ENCODE peak calls at places on chromosomes 5 and 9, in four cellular contexts. One of them, this sample, is unnamed.

GRCh38 chr9:99126312-99126711 is 21.4 kb downstream of the TGFBR1 start:
- DNase-seq in heart left ventricle: no peak
- DNase-seq in aorta: no peak
- DNase-seq in uterus: no peak
- DNase-seq in this sample: no peak

GRCh38 chr5:102670224-102670836 is 84.8 kb upstream of the PAM start:
- DNase-seq in heart left ventricle: peak; percentile 20
- DNase-seq in aorta: no peak
- DNase-seq in uterus: no peak
- DNase-seq in this sample: peak; percentile 60

GRCh38 chr9:20692554-20692953 is 8.5 kb downstream of the FOCAD start:
- DNase-seq in heart left ventricle: no peak
- DNase-seq in aorta: no peak
- DNase-seq in uterus: no peak
- DNase-seq in this sample: no peak

GRCh38 chr5:99775189-99775588 is 760.0 kb upstream of the FAM174A start:
- DNase-seq in heart left ventricle: no peak
- DNase-seq in aorta: no peak
- DNase-seq in uterus: no peak
- DNase-seq in this sample: no peak

GRCh38 chr5:52995095-52995494 is 5.9 kb downstream of the ITGA2 start:
- DNase-seq in heart left ventricle: no peak
- DNase-seq in aorta: no peak
- DNase-seq in uterus: no peak
- DNase-seq in this sample: no peak

GRCh38 chr5:34648522-34649158 is 7.5 kb upstream of the RAI14 start:
- DNase-seq in heart left ventricle: no peak
- DNase-seq in aorta: no peak
- DNase-seq in uterus: no peak
- DNase-seq in this sample: no peak

GRCh38 chr5:15014809-15015208 is 143.2 kb upstream of the ANKH start:
- DNase-seq in heart left ventricle: no peak
- DNase-seq in aorta: no peak
- DNase-seq in uterus: no peak
- DNase-seq in this sample: no peak

GRCh38 chr5:134560698-134561097 is 35.2 kb downstream of the JADE2 start:
- DNase-seq in heart left ventricle: no peak
- DNase-seq in aorta: no peak
- DNase-seq in uterus: no peak
- DNase-seq in this sample: no peak

GRCh38 chr5:151221574-151221973 is 2.3 kb downstream of the CCDC69 start:
- DNase-seq in heart left ventricle: no peak
- DNase-seq in aorta: no peak
- DNase-seq in uterus: no peak
- DNase-seq in this sample: no peak

GRCh38 chr9:137745541-137745991 is 126.8 kb downstream of the EHMT1 start:
- DNase-seq in heart left ventricle: no peak
- DNase-seq in aorta: no peak
- DNase-seq in uterus: no peak
- DNase-seq in this sample: no peak

GRCh38 chr5:43268188-43268820 is 44.9 kb downstream of the HMGCS1 start:
- DNase-seq in heart left ventricle: no peak
- DNase-seq in aorta: no peak
- DNase-seq in uterus: no peak
- DNase-seq in this sample: no peak

GRCh38 chr9:7324031-7324654 is 475.4 kb downstream of the DMAC1 start:
- DNase-seq in heart left ventricle: no peak
- DNase-seq in aorta: no peak
- DNase-seq in uterus: no peak
- DNase-seq in this sample: no peak

GRCh38 chr5:41707853-41708603 is 162.2 kb downstream of the OXCT1 start:
- DNase-seq in heart left ventricle: no peak
- DNase-seq in aorta: no peak
- DNase-seq in uterus: no peak
- DNase-seq in this sample: no peak

GRCh38 chr5:170612256-170612656 is 108.4 kb downstream of the KCNIP1 start:
- DNase-seq in heart left ventricle: no peak
- DNase-seq in aorta: no peak
- DNase-seq in uterus: no peak
- DNase-seq in this sample: no peak

GRCh38 chr9:113620016-113620376 is 156.5 kb downstream of the RGS3 start:
- DNase-seq in heart left ventricle: peak; percentile 23
- DNase-seq in aorta: peak; percentile 70
- DNase-seq in uterus: no peak
- DNase-seq in this sample: no peak
- H3K4me1 ChIP-seq in heart left ventricle: peaks cover 48% of the 10 kb centered on the region
- H3K4me1 ChIP-seq in aorta: no peaks in the 10 kb centered on the region
- H3K4me1 ChIP-seq in uterus: peaks cover 5% of the 10 kb centered on the region
- H3K4me1 ChIP-seq in this sample: peaks cover 17% of the 10 kb centered on the region

GRCh38 chr9:91843093-91843492 is 106.9 kb downstream of the ROR2 start:
- DNase-seq in heart left ventricle: no peak
- DNase-seq in aorta: no peak
- DNase-seq in uterus: no peak
- DNase-seq in this sample: no peak

GRCh38 chr9:91841591-91841990 is 108.4 kb downstream of the ROR2 start:
- DNase-seq in heart left ventricle: no peak
- DNase-seq in aorta: no peak
- DNase-seq in uterus: no peak
- DNase-seq in this sample: no peak

GRCh38 chr9:91840882-91841281 is 109.1 kb downstream of the ROR2 start:
- DNase-seq in heart left ventricle: no peak
- DNase-seq in aorta: no peak
- DNase-seq in uterus: no peak
- DNase-seq in this sample: no peak

GRCh38 chr9:91843623-91844111 is 106.4 kb downstream of the ROR2 start:
- DNase-seq in heart left ventricle: peak; percentile 25
- DNase-seq in aorta: no peak
- DNase-seq in uterus: peak; percentile 63
- DNase-seq in this sample: peak; percentile 85

DNA sequence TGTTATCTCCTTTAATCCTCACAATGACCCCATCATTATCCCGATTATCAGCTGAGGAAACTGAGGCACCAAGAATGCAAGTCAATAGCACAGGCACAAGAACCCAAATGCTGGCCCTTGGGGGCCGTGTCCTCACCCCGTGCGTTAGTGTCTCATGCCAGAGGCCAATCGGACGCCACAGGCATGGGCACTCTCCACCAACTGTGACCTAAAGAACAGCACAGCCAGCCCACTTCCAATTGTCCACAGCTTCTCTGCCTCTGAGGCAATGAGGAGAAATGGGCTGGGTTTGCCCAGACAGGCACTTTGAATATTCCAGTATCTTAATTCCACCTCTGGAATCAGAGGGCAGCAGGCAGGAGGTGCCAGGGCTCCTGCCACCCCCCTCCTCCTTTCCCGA is 107.7 kb downstream of the ROR2 start:
- DNase-seq in heart left ventricle: no peak
- DNase-seq in aorta: no peak
- DNase-seq in uterus: no peak
- DNase-seq in this sample: no peak
- H3K4me3 ChIP-seq in heart left ventricle: no peak overlapping the region
- H3K4me3 ChIP-seq in aorta: no peak overlapping the region
- H3K4me3 ChIP-seq in uterus: no peak overlapping the region
- H3K4me3 ChIP-seq in this sample: no peak overlapping the region

GRCh38 chr9:95047452-95048224 is 269.9 kb downstream of the FANCC start:
- DNase-seq in heart left ventricle: no peak
- DNase-seq in aorta: no peak
- DNase-seq in uterus: no peak
- DNase-seq in this sample: no peak
- H3K27ac ChIP-seq in heart left ventricle: peak overlapping the region; percentile 85
- H3K27ac ChIP-seq in aorta: peak overlapping the region; percentile 95
- H3K27ac ChIP-seq in uterus: peak overlapping the region; percentile 85
- H3K27ac ChIP-seq in this sample: no peak overlapping the region

GRCh38 chr5:78641060-78641474 is 7.5 kb downstream of the LHFPL2 start:
- DNase-seq in heart left ventricle: no peak
- DNase-seq in aorta: no peak
- DNase-seq in uterus: no peak
- DNase-seq in this sample: no peak

GRCh38 chr5:78640622-78641021 is 8.0 kb downstream of the LHFPL2 start:
- DNase-seq in heart left ventricle: no peak
- DNase-seq in aorta: no peak
- DNase-seq in uterus: no peak
- DNase-seq in this sample: no peak

GRCh38 chr5:78638973-78639669 is 9.5 kb downstream of the LHFPL2 start:
- DNase-seq in heart left ventricle: no peak
- DNase-seq in aorta: no peak
- DNase-seq in uterus: no peak
- DNase-seq in this sample: no peak

GRCh38 chr5:78638423-78638822 is 10.1 kb downstream of the LHFPL2 start:
- DNase-seq in heart left ventricle: peak; percentile 65
- DNase-seq in aorta: peak; percentile 81
- DNase-seq in uterus: peak; percentile 53
- DNase-seq in this sample: peak; percentile 81

DNA sequence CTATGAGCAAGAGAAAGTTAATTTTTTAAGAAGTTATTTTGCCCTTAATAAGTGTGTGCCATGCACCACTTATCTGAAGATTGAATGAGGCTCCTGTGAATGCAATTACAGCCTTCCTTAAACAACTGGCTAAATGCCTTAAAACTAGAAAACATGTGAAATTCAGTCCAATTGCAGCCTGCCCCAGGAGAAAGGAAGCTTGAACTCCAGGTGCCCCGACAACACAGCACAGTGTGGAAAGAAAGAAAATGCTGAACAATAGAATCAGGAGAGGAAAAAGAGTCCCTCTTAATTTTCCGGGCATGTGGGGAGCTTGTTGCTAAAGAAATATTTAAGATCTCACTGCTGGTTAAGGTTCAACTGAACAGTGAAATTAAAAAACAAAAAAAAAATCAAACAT is 8.8 kb downstream of the LHFPL2 start:
- DNase-seq in heart left ventricle: no peak
- DNase-seq in aorta: no peak
- DNase-seq in uterus: no peak
- DNase-seq in this sample: no peak
- H3K4me1 ChIP-seq in heart left ventricle: peaks cover 12% of the 10 kb centered on the region
- H3K4me1 ChIP-seq in aorta: peaks cover 4% of the 10 kb centered on the region
- H3K4me1 ChIP-seq in uterus: peaks cover 5% of the 10 kb centered on the region
- H3K4me1 ChIP-seq in this sample: peaks cover 16% of the 10 kb centered on the region

This sample was measured in right cardiac atrium.